ENCODE peak calls at places on chromosomes 11 and 22, in eight cellular contexts. T is GM23338, A is astrocyte of the spinal cord, F is dorsolateral prefrontal cortex, D is pancreas, U is upper lobe of right lung, K is fibroblast of mammary gland, S is coronary artery. B is an unnamed sample.

GRCh38 chr11:72613977-72614376 is 60.2 kb downstream of the PDE2A start:
- DNase-seq in A (no peak), T (no peak), K (no peak), U (peak; percentile 83), D (no peak), F (peak; percentile 68), S (no peak), B (no peak)

GRCh38 chr11:45288395-45288794 is 2.3 kb upstream of the SYT13 start:
- DNase-seq in A (no peak), U (no peak), S (no peak), D (no peak), K (no peak), F (no peak), T (no peak), B (no peak)

GRCh38 chr11:119115484-119116234 is 5.7 kb upstream of the HINFP start:
- DNase-seq in A (no peak), K (no peak), U (peak; percentile 84), S (peak; percentile 29), F (no peak), T (peak; percentile 71), D (no peak), B (no peak)

GRCh38 chr11:62477927-62478326 is 59.1 kb downstream of the SCGB1A1 start:
- DNase-seq in T (no peak), F (no peak), D (no peak), S (no peak), U (no peak), K (no peak), A (no peak), B (no peak)

GRCh38 chr11:235180-235997 is 753 bp downstream of the SIRT3 start:
- DNase-seq in K (peak; percentile 19), F (no peak), T (no peak), A (peak; percentile 17), U (no peak), S (no peak), D (no peak), B (no peak)

GRCh38 chr11:101584651-101585050 is 844 bp upstream of the TRPC6 start:
- DNase-seq in D (no peak), U (no peak), K (no peak), T (no peak), F (no peak), S (no peak), A (no peak), B (no peak)

GRCh38 chr22:19429950-19430889 is 1.3 kb downstream of the HIRA start:
- DNase-seq in A (peak; percentile 65), F (no peak), U (peak; percentile 68), K (peak; percentile 80), S (no peak), D (peak; percentile 25), T (peak; percentile 28), B (peak; percentile 58)

GRCh38 chr22:47270463-47271135 is 508.1 kb downstream of the TBC1D22A start:
- DNase-seq in K (no peak), S (no peak), A (no peak), T (no peak), D (no peak), F (no peak), U (no peak), B (no peak)

GRCh38 chr22:37623075-37624016 is 14.7 kb downstream of the GGA1 start:
- DNase-seq in D (peak; percentile 63), A (peak; percentile 36), K (peak; percentile 49), U (peak; percentile 85), S (no peak), T (peak; percentile 83), F (peak; percentile 40), B (peak; percentile 40)

GRCh38 chr11:127074151-127074761 is 73.7 kb upstream of the KIRREL3 start:
- DNase-seq in T (peak; percentile 50), U (no peak), K (peak; percentile 9), F (peak; percentile 45), A (peak; percentile 29), D (peak; percentile 22), S (no peak), B (peak; percentile 92)

GRCh38 chr11:119368121-119369034 is 13.1 kb downstream of the USP2 start:
- DNase-seq in K (peak; percentile 56), A (no peak), U (peak; percentile 77), F (no peak), T (no peak), S (no peak), D (peak; percentile 75), B (no peak)

GRCh38 chr11:4455439-4455838 is 6.3 kb downstream of the OR52K2 start:
- DNase-seq in S (no peak), U (no peak), T (no peak), D (no peak), F (no peak), A (no peak), K (no peak), B (no peak)

GRCh38 chr11:17786824-17787525 is 52.4 kb downstream of the KCNC1 start:
- DNase-seq in K (peak; percentile 93), A (peak; percentile 84), T (no peak), S (no peak), D (no peak), F (no peak), U (no peak), B (peak; percentile 47)

GRCh38 chr11:112558691-112559090 is 298.0 kb upstream of the PLET1 start:
- DNase-seq in F (no peak), D (no peak), A (peak; percentile 62), K (peak; percentile 22), U (no peak), T (no peak), S (no peak), B (peak; percentile 17)

GRCh38 chr22:27045103-27045940 is 387.9 kb downstream of the MIAT start:
- DNase-seq in S (no peak), T (peak; percentile 28), K (peak; percentile 33), A (peak; percentile 55), D (no peak), U (no peak), F (no peak), B (peak; percentile 46)

GRCh38 chr11:61534025-61534900 is 25.7 kb downstream of the LRRC10B start:
- DNase-seq in A (no peak), T (no peak), D (no peak), K (no peak), U (no peak), F (no peak), S (no peak), B (no peak)

GRCh38 chr11:22193348-22194051 is 615 bp downstream of the ANO5 start:
- DNase-seq in U (peak; percentile 70), T (peak; percentile 77), D (peak; percentile 37), F (peak; percentile 43), A (no peak), S (peak; percentile 67), K (no peak), B (no peak)

GRCh38 chr11:106679633-106680032 is 338.6 kb downstream of the GUCY1A2 start:
- DNase-seq in S (no peak), D (no peak), F (no peak), K (no peak), U (no peak), A (no peak), T (no peak), B (no peak)

GRCh38 chr22:21444701-21445436 is 22.3 kb upstream of the TMEM191C start:
- DNase-seq in F (no peak), K (no peak), S (no peak), D (peak; percentile 14), T (no peak), U (peak; percentile 52), A (no peak), B (no peak)

GRCh38 chr11:83303358-83303757 is 17.2 kb upstream of the CCDC90B start:
- DNase-seq in U (no peak), S (no peak), K (no peak), F (no peak), D (no peak), A (no peak), T (no peak), B (no peak)

GRCh38 chr11:83310718-83311117 is 24.6 kb upstream of the CCDC90B start:
- DNase-seq in T (no peak), A (no peak), D (no peak), K (no peak), U (no peak), F (no peak), S (no peak), B (no peak)

GRCh38 chr11:83306385-83307080 is 20.4 kb upstream of the CCDC90B start:
- DNase-seq in S (no peak), D (no peak), F (no peak), U (no peak), K (no peak), A (no peak), T (peak; percentile 24), B (no peak)
- TF ChIP-seq CTCF in S (no peak), D (no peak), F (no peak), U (no peak), K (no peak), A (no peak), T (peak; percentile 34), B (no peak)

GRCh38 chr22:49084203-49084602 is 743.5 kb downstream of the BRD1 start:
- DNase-seq in U (peak; percentile 25), F (no peak), T (no peak), D (no peak), K (no peak), A (no peak), S (no peak), B (no peak)

GRCh38 chr22:49087163-49087562 is 740.5 kb downstream of the BRD1 start:
- DNase-seq in U (peak; percentile 21), K (no peak), A (no peak), S (no peak), F (no peak), T (no peak), D (no peak), B (no peak)

GRCh38 chr22:49086606-49087157 is 741.0 kb downstream of the BRD1 start:
- DNase-seq in F (no peak), U (peak; percentile 40), D (no peak), T (no peak), K (no peak), A (no peak), S (no peak), B (no peak)

GRCh38 chr22:49087716-49088660 is 739.7 kb downstream of the BRD1 start:
- DNase-seq in S (no peak), T (no peak), K (no peak), F (no peak), D (no peak), A (no peak), U (peak; percentile 52), B (no peak)

GRCh38 chr22:49086181-49086580 is 741.5 kb downstream of the BRD1 start:
- DNase-seq in F (no peak), T (no peak), S (no peak), K (no peak), D (no peak), A (no peak), U (peak; percentile 11), B (no peak)
- H3K4me3 ChIP-seq in F (no peak overlapping the region), T (no peak overlapping the region), S (no peak overlapping the region), K (no peak overlapping the region), D (no peak overlapping the region), A (no peak overlapping the region), U (no peak overlapping the region), B (no peak overlapping the region)

GRCh38 chr11:121931748-121932352 is 184.2 kb downstream of the BLID start:
- DNase-seq in T (no peak), D (no peak), U (no peak), K (peak; percentile 45), S (no peak), F (no peak), A (no peak), B (no peak)
- TF ChIP-seq CTCF in T (no peak), D (no peak), U (no peak), K (no peak), S (no peak), F (no peak), A (no peak), B (no peak)

DNA sequence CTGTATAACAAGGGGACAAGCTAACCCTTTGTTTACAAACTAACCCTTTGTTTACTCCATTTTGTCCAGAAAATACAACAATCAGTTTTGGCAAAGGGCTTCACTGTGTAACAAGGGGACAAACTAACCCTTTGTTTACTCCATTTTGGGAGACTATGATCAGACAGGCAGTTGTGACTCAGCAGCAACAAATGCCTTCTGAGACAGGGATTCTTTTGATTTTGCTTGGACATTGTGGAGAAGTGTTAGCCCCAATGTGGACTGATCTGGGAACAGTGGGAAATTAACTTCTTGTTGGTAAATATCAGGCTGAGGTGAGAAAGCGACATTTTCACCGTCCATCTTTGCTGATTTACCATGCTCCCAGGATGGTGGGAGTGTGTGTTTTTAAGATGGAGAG is 983 bp downstream of the EHF start:
- DNase-seq in S (no peak), A (no peak), K (peak; percentile 7), T (no peak), F (no peak), D (no peak), U (no peak), B (peak; percentile 12)
- H3K4me3 ChIP-seq in S (no peak overlapping the region), A (no peak overlapping the region), K (no peak overlapping the region), T (no peak overlapping the region), F (no peak overlapping the region), D (peak overlapping the region; percentile 26), U (peak overlapping the region; percentile 41), B (no peak overlapping the region)

B was measured in AG10803.